ENCODE peak calls at places on chromosomes 5 and 9, in nine cellular contexts. One of them, this sample, is unnamed. For H3K4me1 and H3K27me3, the result is how much of the 10 kb centered on the place peaks cover.

GRCh38 chr9:8569832-8570231 is 770.3 kb upstream of the DMAC1 start:
- DNase-seq in ovary: no peak
- DNase-seq in CD8-positive, alpha-beta T cell: no peak
- DNase-seq in pancreas: no peak
- DNase-seq in fibroblast of lung: no peak
- DNase-seq in GM23338: no peak
- DNase-seq in cardiac muscle cell: no peak
- DNase-seq in tibial nerve: no peak
- DNase-seq in right atrium auricular region: no peak
- DNase-seq in this sample: no peak

GRCh38 chr9:127974002-127974768 is 6.6 kb downstream of the EEIG1 start:
- DNase-seq in right atrium auricular region: no peak
- DNase-seq in GM23338: no peak
- DNase-seq in CD8-positive, alpha-beta T cell: no peak
- DNase-seq in ovary: peak
- DNase-seq in pancreas: peak
- DNase-seq in tibial nerve: no peak
- DNase-seq in cardiac muscle cell: no peak
- DNase-seq in fibroblast of lung: no peak
- DNase-seq in this sample: no peak

GRCh38 chr9:35962126-35962906 is 4.4 kb upstream of the OR2S2 start:
- DNase-seq in CD8-positive, alpha-beta T cell: no peak
- DNase-seq in GM23338: peak
- DNase-seq in tibial nerve: no peak
- DNase-seq in right atrium auricular region: peak
- DNase-seq in cardiac muscle cell: no peak
- DNase-seq in pancreas: no peak
- DNase-seq in ovary: no peak
- DNase-seq in fibroblast of lung: peak
- DNase-seq in this sample: no peak

GRCh38 chr5:160159991-160160826 is 41.0 kb upstream of the PWWP2A start:
- DNase-seq in fibroblast of lung: peak
- DNase-seq in right atrium auricular region: no peak
- DNase-seq in tibial nerve: no peak
- DNase-seq in CD8-positive, alpha-beta T cell: no peak
- DNase-seq in GM23338: peak
- DNase-seq in pancreas: no peak
- DNase-seq in cardiac muscle cell: peak
- DNase-seq in ovary: peak
- DNase-seq in this sample: no peak

GRCh38 chr5:158970569-158971014 is 129.1 kb downstream of the EBF1 start:
- DNase-seq in ovary: no peak
- DNase-seq in fibroblast of lung: peak
- DNase-seq in tibial nerve: no peak
- DNase-seq in cardiac muscle cell: no peak
- DNase-seq in CD8-positive, alpha-beta T cell: no peak
- DNase-seq in right atrium auricular region: no peak
- DNase-seq in pancreas: no peak
- DNase-seq in GM23338: no peak
- DNase-seq in this sample: no peak

GRCh38 chr5:172502410-172502809 is 48.1 kb upstream of the SH3PXD2B start:
- DNase-seq in cardiac muscle cell: no peak
- DNase-seq in right atrium auricular region: peak
- DNase-seq in ovary: peak
- DNase-seq in pancreas: no peak
- DNase-seq in tibial nerve: peak
- DNase-seq in CD8-positive, alpha-beta T cell: no peak
- DNase-seq in GM23338: no peak
- DNase-seq in fibroblast of lung: no peak
- DNase-seq in this sample: no peak

GRCh38 chr5:99763021-99763814 is 772.0 kb upstream of the FAM174A start:
- DNase-seq in fibroblast of lung: no peak
- DNase-seq in pancreas: no peak
- DNase-seq in right atrium auricular region: no peak
- DNase-seq in cardiac muscle cell: no peak
- DNase-seq in CD8-positive, alpha-beta T cell: no peak
- DNase-seq in GM23338: peak
- DNase-seq in tibial nerve: no peak
- DNase-seq in ovary: no peak
- DNase-seq in this sample: no peak

GRCh38 chr5:67140413-67140812 is 56.2 kb downstream of the CD180 start:
- DNase-seq in cardiac muscle cell: no peak
- DNase-seq in right atrium auricular region: no peak
- DNase-seq in tibial nerve: no peak
- DNase-seq in GM23338: no peak
- DNase-seq in pancreas: no peak
- DNase-seq in ovary: no peak
- DNase-seq in CD8-positive, alpha-beta T cell: no peak
- DNase-seq in fibroblast of lung: no peak
- DNase-seq in this sample: no peak

GRCh38 chr5:163614787-163615186 is 109.4 kb downstream of the MAT2B start:
- DNase-seq in tibial nerve: no peak
- DNase-seq in CD8-positive, alpha-beta T cell: no peak
- DNase-seq in fibroblast of lung: peak
- DNase-seq in pancreas: no peak
- DNase-seq in GM23338: no peak
- DNase-seq in right atrium auricular region: no peak
- DNase-seq in cardiac muscle cell: no peak
- DNase-seq in ovary: no peak
- DNase-seq in this sample: no peak

GRCh38 chr9:86730165-86730928 is 217.0 kb downstream of the GAS1 start:
- DNase-seq in CD8-positive, alpha-beta T cell: no peak
- DNase-seq in cardiac muscle cell: no peak
- DNase-seq in ovary: no peak
- DNase-seq in tibial nerve: no peak
- DNase-seq in fibroblast of lung: peak
- DNase-seq in right atrium auricular region: no peak
- DNase-seq in GM23338: no peak
- DNase-seq in pancreas: no peak
- DNase-seq in this sample: no peak
- H3K4me1 ChIP-seq in CD8-positive, alpha-beta T cell: under half
- H3K4me1 ChIP-seq in cardiac muscle cell: under half
- H3K4me1 ChIP-seq in ovary: under half
- H3K4me1 ChIP-seq in tibial nerve: under half
- H3K4me1 ChIP-seq in fibroblast of lung: under half
- H3K4me1 ChIP-seq in right atrium auricular region: under half
- H3K4me1 ChIP-seq in GM23338: under half
- H3K4me1 ChIP-seq in pancreas: under half
- H3K4me1 ChIP-seq in this sample: under half

DNA sequence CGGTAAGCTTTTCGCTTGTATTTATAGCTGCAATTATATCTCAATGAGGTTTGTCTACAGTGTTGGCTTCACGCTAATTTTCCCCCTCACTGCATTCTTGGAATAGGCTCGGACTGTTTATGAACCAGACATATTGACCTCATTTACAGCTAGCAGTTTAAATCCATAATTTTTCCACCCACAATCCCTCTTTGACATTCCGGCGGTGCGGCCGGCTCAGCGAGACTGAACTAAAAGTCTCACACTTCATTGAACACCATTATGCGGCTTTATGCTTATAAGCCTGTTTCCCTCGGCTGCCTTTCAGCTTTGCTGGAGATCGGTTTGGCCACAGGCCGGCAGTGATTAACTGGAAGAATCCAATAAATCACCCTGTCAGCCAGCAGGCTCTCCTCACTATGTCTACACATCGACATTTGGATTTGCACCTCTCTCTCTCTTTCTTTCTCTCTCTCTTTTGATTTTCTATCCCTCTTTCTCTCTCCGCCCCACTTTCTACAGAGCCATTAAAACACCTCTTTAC is 315.0 kb upstream of the TLE4 start:
- DNase-seq in cardiac muscle cell: no peak
- DNase-seq in fibroblast of lung: peak
- DNase-seq in GM23338: peak
- DNase-seq in right atrium auricular region: no peak
- DNase-seq in pancreas: peak
- DNase-seq in ovary: no peak
- DNase-seq in CD8-positive, alpha-beta T cell: no peak
- DNase-seq in tibial nerve: no peak
- DNase-seq in this sample: no peak
- H3K27me3 ChIP-seq in cardiac muscle cell: under half
- H3K27me3 ChIP-seq in fibroblast of lung: under half
- H3K27me3 ChIP-seq in GM23338: under half
- H3K27me3 ChIP-seq in right atrium auricular region: under half
- H3K27me3 ChIP-seq in pancreas: under half
- H3K27me3 ChIP-seq in ovary: under half
- H3K27me3 ChIP-seq in CD8-positive, alpha-beta T cell: under half
- H3K27me3 ChIP-seq in tibial nerve: under half
- H3K27me3 ChIP-seq in this sample: under half

GRCh38 chr9:9920425-9920824 is 692.4 kb downstream of the PTPRD start:
- DNase-seq in fibroblast of lung: no peak
- DNase-seq in tibial nerve: no peak
- DNase-seq in cardiac muscle cell: no peak
- DNase-seq in ovary: no peak
- DNase-seq in CD8-positive, alpha-beta T cell: no peak
- DNase-seq in right atrium auricular region: no peak
- DNase-seq in pancreas: no peak
- DNase-seq in GM23338: peak
- DNase-seq in this sample: no peak
- TF ChIP-seq CTCF in fibroblast of lung: no peak
- TF ChIP-seq CTCF in tibial nerve: no peak
- TF ChIP-seq CTCF in cardiac muscle cell: no peak
- TF ChIP-seq CTCF in ovary: no peak
- TF ChIP-seq CTCF in CD8-positive, alpha-beta T cell: no peak
- TF ChIP-seq CTCF in right atrium auricular region: peak
- TF ChIP-seq CTCF in pancreas: no peak
- TF ChIP-seq CTCF in GM23338: peak
- TF ChIP-seq CTCF in this sample: no peak

GRCh38 chr5:10116594-10116993 is 133.1 kb downstream of the ATPSCKMT start:
- DNase-seq in right atrium auricular region: no peak
- DNase-seq in CD8-positive, alpha-beta T cell: no peak
- DNase-seq in pancreas: no peak
- DNase-seq in ovary: no peak
- DNase-seq in cardiac muscle cell: no peak
- DNase-seq in GM23338: no peak
- DNase-seq in fibroblast of lung: no peak
- DNase-seq in tibial nerve: no peak
- DNase-seq in this sample: no peak
- H3K4me1 ChIP-seq in right atrium auricular region: under half
- H3K4me1 ChIP-seq in CD8-positive, alpha-beta T cell: under half
- H3K4me1 ChIP-seq in pancreas: under half
- H3K4me1 ChIP-seq in ovary: under half
- H3K4me1 ChIP-seq in cardiac muscle cell: under half
- H3K4me1 ChIP-seq in GM23338: under half
- H3K4me1 ChIP-seq in fibroblast of lung: under half
- H3K4me1 ChIP-seq in tibial nerve: under half
- H3K4me1 ChIP-seq in this sample: under half

This sample was measured in tibial artery.